ENCODE peak calls at places on chromosomes 16 and 17, in nine cellular contexts. R is NCI-H1417, Q is PC-9, A is lung microvascular endothelial cell, X is fibroblast of mammary gland, Z is AG08396, F is NCI-H774, M is A172, G is cardiac septum. P is an unnamed sample.

GRCh38 chr16:85376292-85377095 is 236.6 kb upstream of the GSE1 start:
- DNase-seq in G (no peak), X (no peak), Z (no peak), F (no peak), R (no peak), A (no peak), M (no peak), Q (no peak), P (no peak)

GRCh38 chr17:9557846-9558245 is 17.8 kb downstream of the STX8 start:
- DNase-seq in G (no peak), Z (no peak), R (no peak), F (no peak), M (no peak), X (peak; percentile 45), Q (no peak), A (no peak), P (no peak)

GRCh38 chr17:74695629-74696028 is 17.1 kb downstream of the CD300LF start:
- DNase-seq in R (no peak), F (no peak), A (no peak), X (no peak), M (no peak), Z (no peak), G (no peak), Q (no peak), P (no peak)

GRCh38 chr16:66099261-66099660 is 267.2 kb upstream of the CDH5 start:
- DNase-seq in M (no peak), G (no peak), X (no peak), Z (no peak), A (no peak), F (no peak), Q (no peak), R (no peak), P (no peak)

GRCh38 chr17:819251-819650 is 37.1 kb downstream of the MRM3 start:
- DNase-seq in Z (no peak), G (no peak), M (no peak), R (no peak), Q (no peak), A (no peak), X (no peak), F (no peak), P (no peak)

GRCh38 chr17:76574166-76574565 is 11.5 kb downstream of the ST6GALNAC2 start:
- DNase-seq in A (no peak), M (no peak), F (no peak), Z (no peak), X (no peak), R (no peak), G (no peak), Q (no peak), P (no peak)

GRCh38 chr17:352421-353212 is at the start of gene RPH3AL:
- DNase-seq in Q (peak; percentile 67), X (no peak), Z (no peak), M (peak; percentile 39), G (no peak), F (peak; percentile 33), R (peak; percentile 87), A (peak; percentile 63), P (peak; percentile 36)

GRCh38 chr17:47621293-47622178 is 28.2 kb upstream of the KPNB1 start:
- DNase-seq in Z (peak; percentile 75), X (peak; percentile 88), A (peak; percentile 28), F (no peak), M (peak; percentile 95), Q (peak; percentile 70), R (no peak), G (peak; percentile 76), P (peak; percentile 82)

GRCh38 chr17:74123866-74124265 is 79.6 kb upstream of the RPL38 start:
- DNase-seq in M (no peak), F (no peak), X (no peak), Q (no peak), A (no peak), Z (no peak), R (no peak), G (no peak), P (no peak)

GRCh38 chr17:39634384-39634871 is 2.5 kb upstream of the STARD3 start:
- DNase-seq in Z (peak; percentile 74), R (peak; percentile 71), X (peak; percentile 50), M (no peak), F (peak; percentile 41), G (no peak), A (peak; percentile 57), Q (no peak), P (no peak)

GRCh38 chr17:63082273-63082861 is 116.3 kb downstream of the TANC2 start:
- DNase-seq in X (peak; percentile 61), Z (no peak), F (no peak), M (peak; percentile 41), Q (no peak), R (peak; percentile 36), G (no peak), A (peak; percentile 63), P (peak; percentile 10)

GRCh38 chr17:50922107-50922506 is 56.0 kb upstream of the TOB1 start:
- DNase-seq in X (no peak), Z (peak; percentile 43), G (no peak), A (no peak), M (peak; percentile 47), Q (peak; percentile 59), F (no peak), R (no peak), P (no peak)

GRCh38 chr17:57629470-57629869 is 115.6 kb downstream of the CCDC182 start:
- DNase-seq in G (no peak), M (no peak), F (no peak), Q (no peak), X (no peak), Z (peak; percentile 29), R (peak; percentile 29), A (no peak), P (no peak)

GRCh38 chr16:12455287-12455798 is 348.3 kb downstream of the CPPED1 start:
- DNase-seq in G (peak; percentile 88), M (peak; percentile 70), F (peak; percentile 33), Q (peak; percentile 80), R (peak; percentile 69), Z (peak; percentile 73), A (peak; percentile 61), X (peak; percentile 47), P (peak; percentile 6)

GRCh38 chr17:47705536-47706481 is 11.8 kb downstream of the TBKBP1 start:
- DNase-seq in X (no peak), A (no peak), R (no peak), Q (no peak), G (no peak), Z (no peak), F (no peak), M (no peak), P (no peak)

GRCh38 chr17:77580531-77580930 is 378.0 kb upstream of the TNRC6C start:
- DNase-seq in X (no peak), Z (no peak), A (no peak), G (peak; percentile 1), M (no peak), Q (no peak), R (no peak), F (no peak), P (no peak)

GRCh38 chr16:89642574-89642973 is 14.9 kb downstream of the CHMP1A start:
- DNase-seq in F (no peak), R (no peak), G (no peak), A (no peak), X (no peak), Q (no peak), Z (no peak), M (no peak), P (no peak)

GRCh38 chr16:88792078-88792550 is 7.1 kb upstream of the PIEZO1 start:
- DNase-seq in F (no peak), R (no peak), Z (no peak), G (no peak), X (no peak), A (no peak), M (no peak), Q (no peak), P (no peak)

GRCh38 chr17:31838641-31839225 is 20.3 kb downstream of the COPRS start:
- DNase-seq in Q (no peak), A (no peak), R (peak; percentile 8), Z (no peak), M (peak; percentile 74), G (peak; percentile 3), F (no peak), X (peak; percentile 49), P (no peak)

GRCh38 chr16:74738134-74738541 is 36.5 kb downstream of the FA2H start:
- DNase-seq in A (no peak), M (peak; percentile 85), F (no peak), R (no peak), Z (no peak), X (no peak), Q (peak; percentile 89), G (no peak), P (peak; percentile 60)